ENCODE peak calls at places on chromosomes 3 and 15, in five cellular contexts. One of them, this sample, is unnamed. For H3K4me1, the result is how much of the 10 kb centered on the place peaks cover.

GRCh38 chr3:187165144-187165543 is 25.8 kb upstream of the RPL39L start:
- DNase-seq in right cardiac atrium: no peak
- DNase-seq in OCI-LY7: peak
- DNase-seq in small intestine: peak
- DNase-seq in ovary: no peak
- DNase-seq in this sample: no peak

GRCh38 chr15:81155375-81156218 is 21.5 kb downstream of the CFAP161 start:
- DNase-seq in right cardiac atrium: peak
- DNase-seq in OCI-LY7: peak
- DNase-seq in small intestine: peak
- DNase-seq in ovary: no peak
- DNase-seq in this sample: no peak

GRCh38 chr15:86743283-86743903 is 663.7 kb downstream of the AGBL1 start:
- DNase-seq in right cardiac atrium: peak
- DNase-seq in OCI-LY7: peak
- DNase-seq in small intestine: peak
- DNase-seq in ovary: no peak
- DNase-seq in this sample: no peak

GRCh38 chr15:85482896-85483295 is 102.5 kb downstream of the AKAP13 start:
- DNase-seq in right cardiac atrium: no peak
- DNase-seq in OCI-LY7: no peak
- DNase-seq in small intestine: no peak
- DNase-seq in ovary: no peak
- DNase-seq in this sample: no peak

GRCh38 chr3:174062923-174063322 is 665.4 kb downstream of the NLGN1 start:
- DNase-seq in right cardiac atrium: no peak
- DNase-seq in OCI-LY7: no peak
- DNase-seq in small intestine: no peak
- DNase-seq in ovary: no peak
- DNase-seq in this sample: no peak

GRCh38 chr15:29129903-29130302 is 139.7 kb downstream of the NSMCE3 start:
- DNase-seq in right cardiac atrium: no peak
- DNase-seq in OCI-LY7: no peak
- DNase-seq in small intestine: no peak
- DNase-seq in ovary: peak
- DNase-seq in this sample: no peak

GRCh38 chr3:143975549-143976152 is 4.0 kb downstream of the DIPK2A start:
- DNase-seq in right cardiac atrium: no peak
- DNase-seq in OCI-LY7: peak
- DNase-seq in small intestine: peak
- DNase-seq in ovary: no peak
- DNase-seq in this sample: no peak

GRCh38 chr15:35306361-35306981 is 221.4 kb upstream of the NANOGP8 start:
- DNase-seq in right cardiac atrium: no peak
- DNase-seq in OCI-LY7: no peak
- DNase-seq in small intestine: peak
- DNase-seq in ovary: no peak
- DNase-seq in this sample: no peak

GRCh38 chr15:80419546-80419945 is 15.4 kb downstream of the ARNT2 start:
- DNase-seq in right cardiac atrium: no peak
- DNase-seq in OCI-LY7: no peak
- DNase-seq in small intestine: no peak
- DNase-seq in ovary: no peak
- DNase-seq in this sample: no peak

GRCh38 chr15:37101634-37102314 is 1.4 kb upstream of the MEIS2 start:
- DNase-seq in right cardiac atrium: peak
- DNase-seq in OCI-LY7: peak
- DNase-seq in small intestine: peak
- DNase-seq in ovary: peak
- DNase-seq in this sample: peak

GRCh38 chr15:56805466-56806146 is 72.3 kb upstream of the ZNF280D start:
- DNase-seq in right cardiac atrium: no peak
- DNase-seq in OCI-LY7: no peak
- DNase-seq in small intestine: peak
- DNase-seq in ovary: no peak
- DNase-seq in this sample: no peak

GRCh38 chr15:31278544-31279220 is 48.0 kb upstream of the KLF13 start:
- DNase-seq in right cardiac atrium: no peak
- DNase-seq in OCI-LY7: no peak
- DNase-seq in small intestine: no peak
- DNase-seq in ovary: peak
- DNase-seq in this sample: peak

GRCh38 chr15:44102675-44103254 is 92.3 kb downstream of the FRMD5 start:
- DNase-seq in right cardiac atrium: peak
- DNase-seq in OCI-LY7: no peak
- DNase-seq in small intestine: no peak
- DNase-seq in ovary: no peak
- DNase-seq in this sample: no peak

GRCh38 chr3:32239638-32240550 is 1.4 kb downstream of the CMTM8 start:
- DNase-seq in right cardiac atrium: no peak
- DNase-seq in OCI-LY7: peak
- DNase-seq in small intestine: peak
- DNase-seq in ovary: no peak
- DNase-seq in this sample: peak

GRCh38 chr3:158102219-158102612 is 4.0 kb downstream of the SHOX2 start:
- DNase-seq in right cardiac atrium: no peak
- DNase-seq in OCI-LY7: no peak
- DNase-seq in small intestine: no peak
- DNase-seq in ovary: no peak
- DNase-seq in this sample: no peak

GRCh38 chr3:158103956-158104338 is 2.3 kb downstream of the SHOX2 start:
- DNase-seq in right cardiac atrium: no peak
- DNase-seq in OCI-LY7: no peak
- DNase-seq in small intestine: no peak
- DNase-seq in ovary: no peak
- DNase-seq in this sample: no peak

GRCh38 chr3:158101330-158102218 is 4.6 kb downstream of the SHOX2 start:
- DNase-seq in right cardiac atrium: no peak
- DNase-seq in OCI-LY7: no peak
- DNase-seq in small intestine: no peak
- DNase-seq in ovary: no peak
- DNase-seq in this sample: no peak

GRCh38 chr3:158103131-158103955 is 2.9 kb downstream of the SHOX2 start:
- DNase-seq in right cardiac atrium: peak
- DNase-seq in OCI-LY7: no peak
- DNase-seq in small intestine: peak
- DNase-seq in ovary: no peak
- DNase-seq in this sample: no peak

DNA sequence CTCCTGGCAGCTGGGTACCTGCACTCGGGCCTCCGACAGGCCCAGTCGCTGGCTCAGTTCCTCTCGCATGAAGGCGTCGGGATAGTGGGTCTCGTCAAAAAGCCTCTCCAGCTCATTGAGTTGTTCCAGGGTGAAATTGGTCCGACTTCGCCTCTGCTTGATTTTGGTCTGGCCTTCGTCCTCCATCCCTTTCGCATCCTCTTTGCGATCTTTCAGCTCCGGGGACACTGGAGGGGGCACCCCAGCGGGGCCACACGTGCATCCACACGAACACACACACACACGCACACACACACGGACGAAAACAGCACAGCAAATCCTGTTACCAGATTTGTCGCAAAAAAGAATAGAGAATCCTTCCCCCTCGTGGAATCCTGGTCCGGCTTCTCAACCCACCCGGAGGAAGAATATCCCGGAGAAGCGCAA is 3.5 kb downstream of the SHOX2 start:
- DNase-seq in right cardiac atrium: no peak
- DNase-seq in OCI-LY7: no peak
- DNase-seq in small intestine: no peak
- DNase-seq in ovary: no peak
- DNase-seq in this sample: no peak
- H3K4me3 ChIP-seq in right cardiac atrium: peak
- H3K4me3 ChIP-seq in OCI-LY7: no peak
- H3K4me3 ChIP-seq in small intestine: no peak
- H3K4me3 ChIP-seq in ovary: no peak
- H3K4me3 ChIP-seq in this sample: no peak

DNA sequence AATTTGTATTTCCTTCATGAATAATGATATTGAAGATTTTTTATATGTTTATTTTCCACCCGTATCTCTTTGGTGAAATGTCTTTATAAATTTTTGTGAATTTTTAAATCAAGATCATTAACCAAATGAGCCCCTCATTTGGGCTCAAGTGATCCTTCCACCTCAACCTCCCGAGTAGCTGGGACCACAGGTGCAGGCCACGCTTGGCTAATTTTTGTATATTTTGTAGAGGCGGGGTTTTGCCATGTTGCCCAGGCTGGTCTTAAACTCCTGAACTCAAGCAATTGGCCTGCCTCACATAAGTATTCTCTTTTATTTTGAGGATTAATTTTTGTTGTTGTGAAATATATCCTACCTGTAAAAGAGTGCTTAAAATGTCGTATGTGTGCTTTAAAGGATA is 4.9 kb downstream of the BBS4 start:
- DNase-seq in right cardiac atrium: no peak
- DNase-seq in OCI-LY7: peak
- DNase-seq in small intestine: no peak
- DNase-seq in ovary: no peak
- DNase-seq in this sample: no peak
- H3K4me1 ChIP-seq in right cardiac atrium: under half
- H3K4me1 ChIP-seq in OCI-LY7: under half
- H3K4me1 ChIP-seq in small intestine: under half
- H3K4me1 ChIP-seq in ovary: under half
- H3K4me1 ChIP-seq in this sample: under half

GRCh38 chr3:13654330-13655073 is 105.6 kb downstream of the FBLN2 start:
- DNase-seq in right cardiac atrium: no peak
- DNase-seq in OCI-LY7: no peak
- DNase-seq in small intestine: no peak
- DNase-seq in ovary: no peak
- DNase-seq in this sample: no peak
- H3K4me3 ChIP-seq in right cardiac atrium: no peak
- H3K4me3 ChIP-seq in OCI-LY7: no peak
- H3K4me3 ChIP-seq in small intestine: no peak
- H3K4me3 ChIP-seq in ovary: no peak
- H3K4me3 ChIP-seq in this sample: no peak

DNA sequence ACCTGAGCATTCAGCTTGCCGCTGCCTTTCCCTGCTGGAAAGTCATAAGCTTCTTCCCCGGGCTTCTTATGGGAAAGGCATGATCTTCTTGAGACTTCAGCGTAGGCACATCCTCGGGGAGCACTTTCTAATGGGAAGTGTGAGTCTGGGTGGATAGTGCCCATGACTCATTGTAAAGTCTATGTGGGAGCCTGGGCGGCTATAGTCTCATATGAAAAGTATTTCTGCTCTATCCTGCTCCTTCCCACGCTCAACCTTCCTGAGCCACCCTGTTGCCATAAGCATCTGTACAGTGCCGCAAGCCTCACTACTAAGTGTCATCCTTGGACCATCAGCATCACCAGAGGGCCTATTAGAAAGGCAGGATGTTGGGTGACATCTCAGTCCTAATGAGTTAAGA is 309.9 kb upstream of the THBS1 start:
- DNase-seq in right cardiac atrium: no peak
- DNase-seq in OCI-LY7: no peak
- DNase-seq in small intestine: no peak
- DNase-seq in ovary: no peak
- DNase-seq in this sample: no peak
- H3K4me1 ChIP-seq in right cardiac atrium: under half
- H3K4me1 ChIP-seq in OCI-LY7: under half
- H3K4me1 ChIP-seq in small intestine: under half
- H3K4me1 ChIP-seq in ovary: under half
- H3K4me1 ChIP-seq in this sample: under half